ENCODE peak calls at places on chromosomes 1 and 21, in eight cellular contexts. X is MM.1S, C is heart right ventricle, D is Caco-2, E is fibroblast of lung, I is osteoblast, Z is esophagus squamous epithelium, S is OCI-LY7. F is an unnamed sample.
A peak's percentile ranks its signal among the peaks of the same experiment; 100 is the strongest.

GRCh38 chr1:14810631-14811325 is 212.3 kb downstream of the KAZN start:
- DNase-seq in I (no peak), E (peak; percentile 71), X (no peak), D (no peak), Z (no peak), S (no peak), C (no peak), F (no peak)

GRCh38 chr1:119631433-119632102 is 16.5 kb downstream of the ZNF697 start:
- DNase-seq in S (no peak), C (peak; percentile 95), X (no peak), I (peak; percentile 95), Z (no peak), D (no peak), E (peak; percentile 74), F (no peak)

GRCh38 chr1:100782473-100783010 is 63.0 kb downstream of the VCAM1 start:
- DNase-seq in C (no peak), E (no peak), I (peak; percentile 36), S (no peak), D (no peak), Z (no peak), X (no peak), F (no peak)

GRCh38 chr21:26800001-26800400 is 45.2 kb downstream of the ADAMTS1 start:
- DNase-seq in E (no peak), D (no peak), C (no peak), X (no peak), S (no peak), I (no peak), Z (no peak), F (no peak)

GRCh38 chr1:36109041-36109679 is 15.9 kb downstream of the COL8A2 start:
- DNase-seq in S (no peak), E (peak; percentile 91), X (no peak), C (no peak), D (no peak), Z (no peak), I (peak; percentile 98), F (no peak)

GRCh38 chr1:171292799-171293198 is 21.2 kb upstream of the FMO4 start:
- DNase-seq in D (no peak), Z (no peak), S (no peak), X (no peak), I (peak; percentile 38), E (peak; percentile 24), C (no peak), F (no peak)

GRCh38 chr21:45528028-45528705 is 14.1 kb downstream of the SLC19A1 start:
- DNase-seq in C (peak; percentile 8), Z (no peak), I (no peak), D (no peak), X (no peak), E (no peak), S (no peak), F (no peak)

GRCh38 chr1:156752843-156753486 is 1.5 kb upstream of the HDGF start:
- DNase-seq in Z (no peak), E (no peak), D (no peak), X (no peak), I (no peak), S (peak; percentile 32), C (no peak), F (no peak)

GRCh38 chr1:209756608-209757445 is 974 bp downstream of the TRAF3IP3 start:
- DNase-seq in D (no peak), Z (no peak), C (no peak), S (peak; percentile 52), X (peak; percentile 38), E (no peak), I (peak; percentile 53), F (no peak)

GRCh38 chr1:182720465-182720864 is 36.1 kb upstream of the RGS8 start:
- DNase-seq in D (peak; percentile 38), X (no peak), C (no peak), S (no peak), E (peak; percentile 16), I (no peak), Z (no peak), F (no peak)
- TF ChIP-seq CTCF in D (peak; percentile 41), X (no peak), C (peak; percentile 22), S (no peak), E (peak; percentile 41), I (peak; percentile 30), Z (no peak), F (peak; percentile 64)

GRCh38 chr1:176208034-176208433 is 948 bp upstream of the COP1 start:
- DNase-seq in I (no peak), X (peak; percentile 34), S (no peak), E (no peak), D (no peak), C (no peak), Z (no peak), F (no peak)

GRCh38 chr1:176205322-176205914 is 1.7 kb downstream of the COP1 start:
- DNase-seq in E (peak; percentile 11), I (peak; percentile 72), S (peak; percentile 27), C (no peak), Z (no peak), X (no peak), D (no peak), F (no peak)

GRCh38 chr1:176206006-176206960 is 803 bp downstream of the COP1 start:
- DNase-seq in D (peak; percentile 57), I (peak; percentile 76), S (peak; percentile 62), X (peak; percentile 41), Z (no peak), C (no peak), E (peak; percentile 60), F (peak; percentile 29)

GRCh38 chr1:176203735-176204134 is 3.4 kb downstream of the COP1 start:
- DNase-seq in I (no peak), S (no peak), D (no peak), C (no peak), Z (no peak), X (no peak), E (no peak), F (no peak)

GRCh38 chr1:176206961-176207902 is at the start of gene COP1:
- DNase-seq in D (peak; percentile 96), E (peak; percentile 91), S (peak; percentile 99), I (peak; percentile 98), X (peak; percentile 100), Z (peak; percentile 59), C (peak; percentile 98), F (peak; percentile 95)
- TF ChIP-seq CTCF in D (no peak), E (no peak), S (peak; percentile 8), I (no peak), X (peak; percentile 20), Z (peak; percentile 32), C (no peak), F (peak; percentile 9)

GRCh38 chr1:80155371-80155770 is 1148.8 kb upstream of the ADGRL4 start:
- DNase-seq in E (no peak), I (no peak), X (no peak), S (peak; percentile 3), Z (no peak), C (no peak), D (peak; percentile 1), F (no peak)

GRCh38 chr1:80158771-80159170 is 1152.2 kb upstream of the ADGRL4 start:
- DNase-seq in E (no peak), X (no peak), S (no peak), D (no peak), Z (no peak), I (no peak), C (no peak), F (no peak)

GRCh38 chr1:80158266-80158665 is 1151.7 kb upstream of the ADGRL4 start:
- DNase-seq in X (no peak), D (no peak), Z (no peak), C (no peak), S (no peak), E (no peak), I (no peak), F (no peak)

GRCh38 chr1:80153762-80154555 is 1147.4 kb upstream of the ADGRL4 start:
- DNase-seq in C (no peak), S (no peak), D (no peak), X (no peak), E (peak; percentile 46), Z (no peak), I (no peak), F (no peak)
- TF ChIP-seq CTCF in C (no peak), S (peak; percentile 23), D (no peak), X (no peak), E (no peak), Z (no peak), I (no peak), F (no peak)

GRCh38 chr1:6183520-6183989 is 3.4 kb upstream of the CHD5 start:
- DNase-seq in E (no peak), S (peak; percentile 15), D (peak; percentile 29), C (no peak), Z (no peak), X (no peak), I (peak; percentile 80), F (no peak)
- TF ChIP-seq CTCF in E (no peak), S (peak; percentile 26), D (no peak), C (no peak), Z (no peak), X (no peak), I (no peak), F (no peak)

GRCh38 chr1:186502087-186502486 is 41.2 kb upstream of the PDC start:
- DNase-seq in S (no peak), Z (no peak), E (no peak), C (no peak), D (no peak), I (no peak), X (no peak), F (no peak)
- TF ChIP-seq CTCF in S (no peak), Z (no peak), E (no peak), C (no peak), D (no peak), I (no peak), X (no peak), F (no peak)

DNA sequence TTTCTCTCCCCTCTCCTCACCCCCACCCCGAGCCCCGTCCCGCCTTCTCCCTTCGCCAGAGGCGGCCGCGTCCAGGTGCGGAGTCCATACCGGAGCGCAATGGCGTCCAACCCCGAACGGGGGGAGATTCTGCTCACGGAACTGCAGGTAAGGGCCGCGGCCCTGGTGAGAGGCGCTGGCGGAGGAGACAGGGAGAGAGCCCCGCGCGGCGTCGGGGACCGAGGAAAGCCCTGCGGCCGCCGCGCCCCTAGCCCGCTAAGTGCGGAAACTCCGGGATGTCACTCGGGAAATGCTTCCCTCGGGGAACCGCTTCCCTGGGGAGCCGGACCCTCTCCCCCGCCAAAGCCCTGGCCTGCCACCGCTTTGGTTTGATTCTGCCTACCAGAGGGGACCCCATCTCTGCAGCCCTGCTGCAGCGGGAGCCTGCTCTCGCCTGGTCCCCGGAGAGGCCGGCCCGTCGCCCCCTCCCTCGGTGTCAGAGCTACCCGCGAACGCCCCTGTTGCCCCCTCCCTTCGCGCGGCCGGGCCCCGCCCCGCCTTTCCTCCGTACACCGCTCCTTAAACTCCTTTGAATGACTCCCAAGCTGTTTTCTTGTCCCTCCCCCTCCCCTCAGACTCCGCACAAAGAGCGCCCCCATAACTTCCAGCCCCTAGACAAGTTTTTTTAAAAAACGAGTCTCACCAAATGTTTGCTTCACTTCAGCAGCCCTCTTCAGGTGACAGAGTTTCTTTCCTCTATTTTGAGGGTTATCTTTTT is 587 bp downstream of the PKN2 start:
- DNase-seq in X (peak; percentile 60), Z (peak; percentile 68), I (peak; percentile 88), D (peak; percentile 74), E (peak; percentile 75), S (peak; percentile 74), C (peak; percentile 54), F (peak; percentile 60)
- TF ChIP-seq CTCF in X (no peak), Z (no peak), I (no peak), D (no peak), E (peak; percentile 3), S (peak; percentile 60), C (no peak), F (no peak)

F was measured in progenitor cell of endocrine pancreas.